ENCODE peak calls at places on chromosomes 4 and X, in five cellular contexts. J is hepatocyte; F is PC-3; R is CD8-positive, alpha-beta memory T cell; N is HCT116. Q is an unnamed sample.

GRCh38 chrX:50905334-50905733 is 5.2 kb upstream of the BMP15 start:
- DNase-seq in J (no peak), N (no peak), F (peak), R (no peak), Q (no peak)

GRCh38 chrX:138858946-138859345 is 147.4 kb upstream of the FGF13 start:
- DNase-seq in J (no peak), R (no peak), F (no peak), N (no peak), Q (no peak)

GRCh38 chrX:134821370-134821769 is 163.1 kb upstream of the PLAC1 start:
- DNase-seq in J (no peak), F (peak), R (no peak), N (no peak), Q (no peak)

GRCh38 chr4:138573246-138573645 is 331.1 kb upstream of the SLC7A11 start:
- DNase-seq in J (no peak), R (no peak), F (no peak), N (no peak), Q (no peak)

GRCh38 chrX:1384738-1385250 is 7.1 kb downstream of the SLC25A6 start:
- DNase-seq in N (no peak), J (no peak), R (no peak), F (no peak), Q (no peak)

GRCh38 chr4:16626945-16627344 is 271.5 kb downstream of the LDB2 start:
- DNase-seq in N (no peak), R (no peak), F (peak), J (peak), Q (no peak)

GRCh38 chrX:41553688-41554087 is 106.5 kb downstream of the NYX start:
- DNase-seq in J (no peak), R (no peak), F (peak), N (no peak), Q (no peak)

GRCh38 chrX:43939187-43939926 is 33.8 kb downstream of the NDP start:
- DNase-seq in J (no peak), N (no peak), R (no peak), F (peak), Q (no peak)

GRCh38 chr4:48296330-48296729 is 26.7 kb upstream of the TEC start:
- DNase-seq in R (no peak), N (no peak), F (no peak), J (no peak), Q (no peak)

GRCh38 chr4:183876268-183876934 is 28.7 kb upstream of the STOX2 start:
- DNase-seq in F (peak), R (no peak), J (peak), N (no peak), Q (peak)

GRCh38 chr4:78661923-78662521 is 110.5 kb downstream of the ANXA3 start:
- DNase-seq in F (peak), J (peak), N (no peak), R (no peak), Q (no peak)

GRCh38 chr4:121860121-121860520 is 10.2 kb downstream of the BBS7 start:
- DNase-seq in R (no peak), N (no peak), F (no peak), J (no peak), Q (no peak)

GRCh38 chr4:5789141-5789540 is 78.1 kb downstream of the EVC start:
- DNase-seq in J (no peak), F (no peak), N (no peak), R (no peak), Q (no peak)

GRCh38 chrX:40734956-40735317 is 405 bp downstream of the MED14 start:
- DNase-seq in J (peak), R (no peak), F (no peak), N (no peak), Q (no peak)

GRCh38 chrX:38061335-38061734 is 55.0 kb downstream of the SYTL5 start:
- DNase-seq in F (peak), R (no peak), J (peak), N (peak), Q (no peak)
- H3K27ac ChIP-seq in F (peak), R (no peak), J (peak), N (no peak), Q (no peak)

GRCh38 chr4:87049508-87049907 is 114.7 kb downstream of the AFF1 start:
- DNase-seq in N (no peak), J (no peak), F (no peak), R (no peak), Q (no peak)

GRCh38 chr4:87052615-87053014 is 117.8 kb downstream of the AFF1 start:
- DNase-seq in F (no peak), N (no peak), J (no peak), R (no peak), Q (no peak)

GRCh38 chr4:87050596-87050995 is 115.8 kb downstream of the AFF1 start:
- DNase-seq in N (no peak), J (no peak), F (no peak), R (no peak), Q (no peak)

GRCh38 chr4:87053064-87053693 is 118.4 kb downstream of the AFF1 start:
- DNase-seq in N (no peak), R (no peak), J (no peak), F (peak), Q (no peak)

DNA sequence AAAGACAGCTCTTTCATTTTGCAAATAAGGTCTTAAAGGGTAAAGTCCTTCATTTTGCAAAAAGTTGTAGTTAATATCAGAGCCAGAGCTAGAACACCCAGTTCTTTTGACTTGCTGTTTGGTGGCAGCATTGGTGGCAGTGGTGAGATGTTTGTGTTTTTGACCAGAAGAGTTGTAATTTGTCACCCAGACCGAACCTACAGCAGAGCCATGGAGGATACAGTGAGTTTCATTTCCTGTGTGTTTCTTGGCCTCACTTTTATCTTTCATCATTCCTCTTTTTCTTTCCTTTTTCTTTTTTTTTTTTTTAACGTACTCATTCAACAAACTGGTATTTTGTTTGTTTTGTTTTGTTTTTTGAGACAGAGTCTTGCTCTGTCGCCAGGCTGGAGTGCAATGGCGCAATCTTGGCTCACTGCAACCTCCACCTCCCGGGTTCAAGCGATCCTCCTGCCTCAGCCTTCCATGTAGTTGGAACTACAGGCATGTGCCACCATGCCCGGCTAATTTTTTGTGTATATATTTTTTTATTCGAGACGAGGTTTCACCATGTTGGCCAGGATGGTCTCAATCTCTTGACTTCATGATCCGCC is 116.4 kb downstream of the AFF1 start:
- DNase-seq in N (no peak), F (no peak), J (no peak), R (no peak), Q (no peak)
- H3K27ac ChIP-seq in N (no peak), F (no peak), J (no peak), R (no peak), Q (no peak)

GRCh38 chr4:95537181-95537580 is 11.6 kb downstream of the UNC5C start:
- DNase-seq in J (no peak), F (no peak), R (no peak), N (no peak), Q (no peak)
- H3K27ac ChIP-seq in J (peak), F (no peak), R (no peak), N (no peak), Q (no peak)

GRCh38 chrX:52983526-52983925 is 25.2 kb upstream of the FAM156A start:
- DNase-seq in J (no peak), F (no peak), R (no peak), N (no peak), Q (no peak)
- H3K27ac ChIP-seq in J (peak), F (no peak), R (no peak), N (no peak), Q (no peak)

GRCh38 chrX:54479471-54480122 is 16.4 kb downstream of the FGD1 start:
- DNase-seq in F (no peak), J (no peak), R (no peak), N (no peak), Q (no peak)

GRCh38 chrX:54470054-54470760 is 25.8 kb downstream of the FGD1 start:
- DNase-seq in N (no peak), F (no peak), J (no peak), R (no peak), Q (no peak)

GRCh38 chrX:54473993-54474859 is 21.8 kb downstream of the FGD1 start:
- DNase-seq in F (peak), R (no peak), N (no peak), J (no peak), Q (peak)
- H3K27ac ChIP-seq in F (peak), R (no peak), N (no peak), J (no peak), Q (peak)

GRCh38 chr4:185265942-185266341 is 56.5 kb downstream of the SNX25 start:
- DNase-seq in R (peak), J (no peak), N (no peak), F (peak), Q (no peak)
- H3K27ac ChIP-seq in R (no peak), J (no peak), N (no peak), F (no peak), Q (no peak)

Q was measured in epithelial cell of prostate.